ENCODE peak calls at places on chromosomes 1 and 21, in eight cellular contexts. S is astrocyte, O is lung, F is heart left ventricle, A is psoas muscle, W is MM.1S, Q is cardiac muscle cell, L is Peyer's patch. U is an unnamed sample. For H3K4me1 and H3K36me3, the result is how much of the 10 kb centered on the place peaks cover.

GRCh38 chr21:43005635-43006034 is 31.3 kb downstream of the PKNOX1 start:
- DNase-seq in S (no peak), O (no peak), F (no peak), A (no peak), W (no peak), Q (no peak), L (no peak), U (no peak)

GRCh38 chr1:38154089-38154470 is 107.5 kb upstream of the POU3F1 start:
- DNase-seq in S (no peak), O (no peak), F (no peak), A (no peak), W (no peak), Q (no peak), L (no peak), U (no peak)

GRCh38 chr21:45455321-45456013 is 50.5 kb downstream of the COL18A1 start:
- DNase-seq in S (peak), O (no peak), F (peak), A (peak), W (no peak), Q (peak), L (no peak), U (no peak)

GRCh38 chr21:14119038-14119437 is 91.7 kb downstream of the LIPI start:
- DNase-seq in S (no peak), O (no peak), F (no peak), A (no peak), W (no peak), Q (no peak), L (no peak), U (no peak)

GRCh38 chr21:46500224-46500861 is 41.7 kb downstream of the DIP2A start:
- DNase-seq in S (peak), O (no peak), F (no peak), A (no peak), W (peak), Q (peak), L (no peak), U (peak)

GRCh38 chr1:175757381-175758015 is 14.1 kb upstream of the TNR start:
- DNase-seq in S (no peak), O (no peak), F (no peak), A (no peak), W (peak), Q (peak), L (no peak), U (peak)

GRCh38 chr1:154765970-154766369 is 104.1 kb downstream of the KCNN3 start:
- DNase-seq in S (no peak), O (no peak), F (no peak), A (no peak), W (peak), Q (peak), L (no peak), U (peak)

GRCh38 chr1:233057836-233058235 is 107.4 kb downstream of the NTPCR start:
- DNase-seq in S (no peak), O (no peak), F (no peak), A (no peak), W (peak), Q (no peak), L (no peak), U (no peak)

GRCh38 chr1:182601416-182601786 is 2.8 kb downstream of the RGS16 start:
- DNase-seq in S (peak), O (peak), F (no peak), A (peak), W (peak), Q (peak), L (peak), U (peak)

GRCh38 chr1:4084896-4085295 is 184.8 kb upstream of the C1orf174 start:
- DNase-seq in S (no peak), O (no peak), F (no peak), A (no peak), W (no peak), Q (no peak), L (peak), U (no peak)

GRCh38 chr1:45334308-45335245 is 5.4 kb upstream of the TOE1 start:
- DNase-seq in S (no peak), O (no peak), F (no peak), A (peak), W (no peak), Q (peak), L (no peak), U (no peak)

GRCh38 chr1:7070389-7071029 is 285.3 kb downstream of the CAMTA1 start:
- DNase-seq in S (peak), O (peak), F (no peak), A (peak), W (peak), Q (peak), L (peak), U (peak)

DNA sequence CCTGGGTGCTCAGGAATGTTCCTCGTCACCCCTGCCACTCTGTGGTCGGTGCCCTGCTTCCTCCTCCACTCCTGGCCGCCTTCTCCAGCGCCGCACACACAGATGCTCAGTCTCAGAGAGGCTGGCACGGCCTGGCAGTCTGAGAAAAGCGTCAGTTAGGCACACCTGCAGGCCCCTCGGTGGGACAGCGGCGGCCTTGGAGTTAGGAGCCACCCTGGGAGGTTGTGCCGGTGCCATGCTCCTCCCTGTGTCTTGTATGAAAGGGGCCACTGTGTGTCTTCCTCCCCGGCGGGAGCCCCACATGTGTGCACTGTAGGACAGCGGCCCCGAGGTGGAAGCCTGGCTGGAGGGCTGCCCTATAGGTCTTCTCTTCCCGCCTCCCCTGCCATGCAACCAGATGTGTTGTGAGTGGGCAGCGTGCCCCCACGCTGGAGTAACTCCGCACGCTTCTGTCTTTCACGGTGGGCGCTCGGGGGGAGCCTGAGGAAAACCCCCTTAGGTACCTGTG is 145.2 kb downstream of the PGBD5 start:
- DNase-seq in S (no peak), O (no peak), F (no peak), A (no peak), W (no peak), Q (no peak), L (no peak), U (no peak)
- H3K4me1 ChIP-seq in S (under half), O (under half), F (under half), A (under half), W (under half), Q (under half), L (under half), U (under half)

DNA sequence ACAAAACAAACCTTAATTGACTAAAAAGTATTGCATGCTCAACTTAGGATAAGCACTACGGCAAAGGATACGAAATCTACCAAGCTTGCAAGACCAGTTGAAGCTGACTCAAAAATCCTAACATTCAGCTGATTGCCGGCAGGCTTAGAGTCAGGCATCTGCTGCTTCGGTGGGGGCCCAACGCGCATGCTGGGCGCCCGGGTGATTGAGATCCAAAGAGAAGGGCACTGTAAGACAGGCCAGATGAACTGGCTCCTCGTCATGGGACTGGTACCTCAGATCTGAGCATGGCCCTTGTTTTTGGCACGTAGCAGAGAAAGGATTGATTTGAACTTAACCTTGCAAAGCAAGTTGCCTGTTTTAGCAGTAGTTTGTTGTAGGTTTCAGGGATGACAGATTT is 86.6 kb downstream of the PRDM2 start:
- DNase-seq in S (no peak), O (no peak), F (no peak), A (no peak), W (no peak), Q (no peak), L (no peak), U (no peak)
- H3K27ac ChIP-seq in S (no peak), O (no peak), F (no peak), A (no peak), W (no peak), Q (no peak), L (no peak), U (no peak)

GRCh38 chr1:12383786-12384185 is 154.0 kb downstream of the VPS13D start:
- DNase-seq in S (peak), O (no peak), F (no peak), A (no peak), W (no peak), Q (no peak), L (no peak), U (no peak)

GRCh38 chr1:12384836-12385456 is 155.1 kb downstream of the VPS13D start:
- DNase-seq in S (no peak), O (no peak), F (no peak), A (no peak), W (no peak), Q (no peak), L (no peak), U (peak)

GRCh38 chr1:12386130-12386529 is 156.3 kb downstream of the VPS13D start:
- DNase-seq in S (peak), O (no peak), F (no peak), A (no peak), W (no peak), Q (no peak), L (no peak), U (no peak)

GRCh38 chr1:12380316-12381249 is 150.8 kb downstream of the VPS13D start:
- DNase-seq in S (no peak), O (no peak), F (no peak), A (no peak), W (no peak), Q (no peak), L (no peak), U (peak)

GRCh38 chr1:12383001-12383400 is 153.2 kb downstream of the VPS13D start:
- DNase-seq in S (no peak), O (no peak), F (no peak), A (no peak), W (no peak), Q (no peak), L (no peak), U (no peak)
- H3K36me3 ChIP-seq in S (under half), O (half or more), F (half or more), A (half or more), W (under half), Q (under half), L (under half), U (under half)

GRCh38 chr1:110638062-110638461 is 31.9 kb upstream of the KCNA2 start:
- DNase-seq in S (no peak), O (no peak), F (no peak), A (no peak), W (peak), Q (no peak), L (no peak), U (no peak)
- H3K4me1 ChIP-seq in S (under half), O (under half), F (under half), A (under half), W (half or more), Q (under half), L (under half), U (under half)

DNA sequence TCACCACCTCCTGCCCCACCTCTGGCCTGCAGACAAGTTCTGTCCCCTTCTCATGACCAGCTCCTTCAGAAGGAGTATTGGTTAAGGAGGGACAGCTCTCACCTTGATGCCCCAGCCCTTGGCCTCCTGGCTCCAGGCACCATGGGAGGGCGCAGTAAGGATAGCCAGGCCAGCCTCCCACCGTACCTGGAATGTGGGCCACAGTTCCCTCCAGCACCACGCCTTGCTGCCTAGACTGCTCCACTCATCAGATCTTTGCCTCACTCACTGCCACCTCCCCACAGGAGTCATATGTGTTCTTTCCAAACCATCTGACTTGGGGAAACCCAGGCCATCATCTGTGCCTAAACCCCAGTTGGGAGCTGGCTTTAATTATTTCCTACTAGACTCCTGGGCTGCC is 97.0 kb downstream of the CCDC185 start:
- DNase-seq in S (no peak), O (no peak), F (no peak), A (no peak), W (no peak), Q (no peak), L (no peak), U (no peak)
- H3K27ac ChIP-seq in S (no peak), O (no peak), F (no peak), A (no peak), W (no peak), Q (no peak), L (no peak), U (no peak)

GRCh38 chr1:119953266-119953998 is 57.1 kb upstream of the ADAM30 start:
- DNase-seq in S (no peak), O (no peak), F (no peak), A (no peak), W (no peak), Q (no peak), L (no peak), U (no peak)
- H3K36me3 ChIP-seq in S (under half), O (under half), F (half or more), A (half or more), W (under half), Q (under half), L (under half), U (under half)

GRCh38 chr1:58901008-58901407 is 117.2 kb upstream of the JUN start:
- DNase-seq in S (no peak), O (no peak), F (no peak), A (no peak), W (no peak), Q (no peak), L (no peak), U (no peak)
- H3K4me1 ChIP-seq in S (under half), O (under half), F (under half), A (half or more), W (under half), Q (under half), L (half or more), U (under half)